ENCODE peak calls at places on chromosomes 6 and 20, in five cellular contexts. One of them, this sample, is unnamed.

GRCh38 chr20:47453167-47453782 is 48.4 kb upstream of the NCOA3 start:
- DNase-seq in IMR-90: peak; percentile 93
- DNase-seq in brain microvascular endothelial cell: peak; percentile 90
- DNase-seq in cardiac fibroblast: peak; percentile 75
- DNase-seq in fibroblast of mammary gland: peak; percentile 96
- DNase-seq in this sample: peak; percentile 27

GRCh38 chr20:18436847-18437246 is 30.0 kb downstream of the DZANK1 start:
- DNase-seq in cardiac fibroblast: no peak
- DNase-seq in IMR-90: peak; percentile 1
- DNase-seq in fibroblast of mammary gland: no peak
- DNase-seq in brain microvascular endothelial cell: no peak
- DNase-seq in this sample: no peak

GRCh38 chr6:30942338-30943060 is 1.7 kb downstream of the MUCL3 start:
- DNase-seq in cardiac fibroblast: peak; percentile 85
- DNase-seq in brain microvascular endothelial cell: peak; percentile 77
- DNase-seq in IMR-90: peak; percentile 76
- DNase-seq in fibroblast of mammary gland: peak; percentile 70
- DNase-seq in this sample: peak; percentile 42

GRCh38 chr20:62765432-62766070 is 30.7 kb upstream of the MRGBP start:
- DNase-seq in fibroblast of mammary gland: no peak
- DNase-seq in cardiac fibroblast: no peak
- DNase-seq in IMR-90: no peak
- DNase-seq in brain microvascular endothelial cell: no peak
- DNase-seq in this sample: no peak

GRCh38 chr6:149060300-149060984 is 257.1 kb upstream of the TAB2 start:
- DNase-seq in brain microvascular endothelial cell: peak; percentile 50
- DNase-seq in IMR-90: peak; percentile 43
- DNase-seq in cardiac fibroblast: no peak
- DNase-seq in fibroblast of mammary gland: no peak
- DNase-seq in this sample: no peak

GRCh38 chr6:165929607-165930006 is 238.0 kb downstream of the TBXT start:
- DNase-seq in IMR-90: no peak
- DNase-seq in cardiac fibroblast: no peak
- DNase-seq in brain microvascular endothelial cell: no peak
- DNase-seq in fibroblast of mammary gland: no peak
- DNase-seq in this sample: no peak

GRCh38 chr6:130843575-130844320 is 16.5 kb downstream of the SMLR1 start:
- DNase-seq in brain microvascular endothelial cell: peak; percentile 42
- DNase-seq in fibroblast of mammary gland: peak; percentile 54
- DNase-seq in IMR-90: peak; percentile 33
- DNase-seq in cardiac fibroblast: peak; percentile 53
- DNase-seq in this sample: peak; percentile 48

GRCh38 chr20:617934-618690 is 8.0 kb upstream of the TCF15 start:
- DNase-seq in IMR-90: no peak
- DNase-seq in cardiac fibroblast: no peak
- DNase-seq in brain microvascular endothelial cell: no peak
- DNase-seq in fibroblast of mammary gland: no peak
- DNase-seq in this sample: no peak

GRCh38 chr20:3400260-3401155 is 7.0 kb downstream of the DNAAF9 start:
- DNase-seq in brain microvascular endothelial cell: no peak
- DNase-seq in IMR-90: no peak
- DNase-seq in cardiac fibroblast: no peak
- DNase-seq in fibroblast of mammary gland: no peak
- DNase-seq in this sample: no peak

GRCh38 chr6:22519237-22519636 is 50.1 kb upstream of the HDGFL1 start:
- DNase-seq in brain microvascular endothelial cell: no peak
- DNase-seq in fibroblast of mammary gland: no peak
- DNase-seq in cardiac fibroblast: no peak
- DNase-seq in IMR-90: no peak
- DNase-seq in this sample: no peak
- TF ChIP-seq CTCF in brain microvascular endothelial cell: no peak
- TF ChIP-seq CTCF in fibroblast of mammary gland: no peak
- TF ChIP-seq CTCF in cardiac fibroblast: no peak
- TF ChIP-seq CTCF in IMR-90: no peak
- TF ChIP-seq CTCF in this sample: no peak

DNA sequence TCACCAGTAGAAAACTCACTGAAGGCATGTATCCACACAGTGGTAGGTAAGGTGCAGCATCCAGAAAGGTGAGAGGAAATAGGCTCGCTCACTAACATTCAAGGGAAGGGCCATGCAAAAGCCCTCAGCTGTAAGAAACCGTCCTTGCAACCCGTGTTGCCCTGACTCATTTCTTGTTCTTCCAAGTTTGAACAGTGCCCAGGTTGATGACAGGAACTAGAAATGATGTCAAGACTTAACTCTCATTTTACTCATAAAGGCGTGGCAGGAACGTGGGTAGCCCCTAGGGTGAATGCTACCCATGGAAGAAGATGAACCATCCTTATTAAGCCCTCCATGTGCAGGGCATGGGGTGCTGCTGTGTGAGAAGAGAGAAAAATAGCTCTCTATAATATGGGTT is 187.6 kb downstream of the CD83 start:
- DNase-seq in IMR-90: no peak
- DNase-seq in cardiac fibroblast: no peak
- DNase-seq in brain microvascular endothelial cell: no peak
- DNase-seq in fibroblast of mammary gland: peak; percentile 43
- DNase-seq in this sample: no peak
- H3K4me3 ChIP-seq in IMR-90: no peak overlapping the region
- H3K4me3 ChIP-seq in cardiac fibroblast: no peak overlapping the region
- H3K4me3 ChIP-seq in brain microvascular endothelial cell: no peak overlapping the region
- H3K4me3 ChIP-seq in fibroblast of mammary gland: no peak overlapping the region
- H3K4me3 ChIP-seq in this sample: no peak overlapping the region

GRCh38 chr6:106117579-106117978 is 31.4 kb downstream of the PRDM1 start:
- DNase-seq in fibroblast of mammary gland: no peak
- DNase-seq in IMR-90: no peak
- DNase-seq in cardiac fibroblast: no peak
- DNase-seq in brain microvascular endothelial cell: no peak
- DNase-seq in this sample: no peak
- TF ChIP-seq CTCF in fibroblast of mammary gland: no peak
- TF ChIP-seq CTCF in IMR-90: no peak
- TF ChIP-seq CTCF in cardiac fibroblast: no peak
- TF ChIP-seq CTCF in brain microvascular endothelial cell: no peak
- TF ChIP-seq CTCF in this sample: no peak

GRCh38 chr6:36133148-36133547 is 2.8 kb downstream of the MAPK13 start:
- DNase-seq in cardiac fibroblast: no peak
- DNase-seq in brain microvascular endothelial cell: no peak
- DNase-seq in fibroblast of mammary gland: no peak
- DNase-seq in IMR-90: no peak
- DNase-seq in this sample: no peak
- H3K4me3 ChIP-seq in cardiac fibroblast: no peak overlapping the region
- H3K4me3 ChIP-seq in brain microvascular endothelial cell: no peak overlapping the region
- H3K4me3 ChIP-seq in fibroblast of mammary gland: no peak overlapping the region
- H3K4me3 ChIP-seq in IMR-90: no peak overlapping the region
- H3K4me3 ChIP-seq in this sample: no peak overlapping the region

DNA sequence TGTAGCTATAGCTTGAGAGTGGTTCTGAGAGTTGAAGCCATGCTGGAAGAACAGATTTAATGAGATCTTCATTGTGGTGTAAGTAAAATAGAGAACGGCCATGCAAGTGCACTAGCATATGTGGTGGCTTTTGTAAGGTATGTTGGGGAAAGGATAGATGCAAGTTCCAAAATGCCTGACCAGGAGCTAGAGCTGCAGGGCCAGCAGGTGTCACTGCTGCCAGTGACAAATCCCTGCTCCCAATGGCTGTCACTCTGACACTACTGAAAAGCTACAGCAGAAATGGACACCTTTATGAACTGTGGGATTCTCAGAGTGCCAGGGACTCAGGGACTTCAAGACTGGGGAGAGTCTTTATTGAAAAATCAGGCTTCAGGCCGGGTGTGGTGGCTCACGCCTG is 23.1 kb upstream of the VIP start:
- DNase-seq in cardiac fibroblast: no peak
- DNase-seq in fibroblast of mammary gland: no peak
- DNase-seq in IMR-90: no peak
- DNase-seq in brain microvascular endothelial cell: no peak
- DNase-seq in this sample: no peak
- TF ChIP-seq CTCF in cardiac fibroblast: no peak
- TF ChIP-seq CTCF in fibroblast of mammary gland: no peak
- TF ChIP-seq CTCF in IMR-90: no peak
- TF ChIP-seq CTCF in brain microvascular endothelial cell: no peak
- TF ChIP-seq CTCF in this sample: no peak

GRCh38 chr6:75796723-75797122 is 47.7 kb downstream of the MYO6 start:
- DNase-seq in IMR-90: no peak
- DNase-seq in brain microvascular endothelial cell: no peak
- DNase-seq in cardiac fibroblast: no peak
- DNase-seq in fibroblast of mammary gland: no peak
- DNase-seq in this sample: no peak

GRCh38 chr6:75794954-75795739 is 46.1 kb downstream of the MYO6 start:
- DNase-seq in fibroblast of mammary gland: peak; percentile 7
- DNase-seq in brain microvascular endothelial cell: no peak
- DNase-seq in cardiac fibroblast: no peak
- DNase-seq in IMR-90: peak; percentile 35
- DNase-seq in this sample: no peak

GRCh38 chr6:75794351-75794846 is 45.4 kb downstream of the MYO6 start:
- DNase-seq in IMR-90: no peak
- DNase-seq in cardiac fibroblast: no peak
- DNase-seq in brain microvascular endothelial cell: no peak
- DNase-seq in fibroblast of mammary gland: no peak
- DNase-seq in this sample: no peak

GRCh38 chr6:75788894-75789293 is 39.9 kb downstream of the MYO6 start:
- DNase-seq in fibroblast of mammary gland: no peak
- DNase-seq in brain microvascular endothelial cell: no peak
- DNase-seq in cardiac fibroblast: no peak
- DNase-seq in IMR-90: no peak
- DNase-seq in this sample: no peak

DNA sequence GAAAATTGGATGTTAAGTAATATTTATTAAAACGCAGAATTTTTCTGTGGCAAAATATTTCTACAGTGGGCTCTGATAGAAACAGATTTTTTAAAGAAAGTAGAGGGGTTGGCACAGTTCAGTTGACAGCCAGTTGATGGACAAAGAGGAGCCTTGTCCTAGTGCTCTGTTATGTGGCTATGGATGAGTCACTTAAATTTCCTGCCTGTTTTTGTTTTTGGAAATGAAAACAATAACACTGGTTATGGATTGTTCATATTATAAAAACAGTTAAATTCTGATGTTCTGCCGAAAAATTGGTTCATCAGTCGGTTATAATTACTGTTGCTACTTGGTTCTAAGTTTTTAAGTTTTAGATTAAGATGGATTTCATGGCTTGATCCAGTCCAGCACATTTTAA is 42.8 kb downstream of the MYO6 start:
- DNase-seq in fibroblast of mammary gland: peak; percentile 16
- DNase-seq in cardiac fibroblast: peak; percentile 5
- DNase-seq in brain microvascular endothelial cell: peak; percentile 8
- DNase-seq in IMR-90: no peak
- DNase-seq in this sample: no peak
- H3K4me3 ChIP-seq in fibroblast of mammary gland: no peak overlapping the region
- H3K4me3 ChIP-seq in cardiac fibroblast: no peak overlapping the region
- H3K4me3 ChIP-seq in brain microvascular endothelial cell: no peak overlapping the region
- H3K4me3 ChIP-seq in IMR-90: no peak overlapping the region
- H3K4me3 ChIP-seq in this sample: no peak overlapping the region

GRCh38 chr6:17001188-17001587 is 100.7 kb upstream of the STMND1 start:
- DNase-seq in IMR-90: peak; percentile 17
- DNase-seq in fibroblast of mammary gland: no peak
- DNase-seq in brain microvascular endothelial cell: no peak
- DNase-seq in cardiac fibroblast: no peak
- DNase-seq in this sample: no peak
- TF ChIP-seq CTCF in IMR-90: peak; percentile 43
- TF ChIP-seq CTCF in fibroblast of mammary gland: peak; percentile 22
- TF ChIP-seq CTCF in brain microvascular endothelial cell: peak; percentile 49
- TF ChIP-seq CTCF in cardiac fibroblast: peak; percentile 3
- TF ChIP-seq CTCF in this sample: peak; percentile 34

DNA sequence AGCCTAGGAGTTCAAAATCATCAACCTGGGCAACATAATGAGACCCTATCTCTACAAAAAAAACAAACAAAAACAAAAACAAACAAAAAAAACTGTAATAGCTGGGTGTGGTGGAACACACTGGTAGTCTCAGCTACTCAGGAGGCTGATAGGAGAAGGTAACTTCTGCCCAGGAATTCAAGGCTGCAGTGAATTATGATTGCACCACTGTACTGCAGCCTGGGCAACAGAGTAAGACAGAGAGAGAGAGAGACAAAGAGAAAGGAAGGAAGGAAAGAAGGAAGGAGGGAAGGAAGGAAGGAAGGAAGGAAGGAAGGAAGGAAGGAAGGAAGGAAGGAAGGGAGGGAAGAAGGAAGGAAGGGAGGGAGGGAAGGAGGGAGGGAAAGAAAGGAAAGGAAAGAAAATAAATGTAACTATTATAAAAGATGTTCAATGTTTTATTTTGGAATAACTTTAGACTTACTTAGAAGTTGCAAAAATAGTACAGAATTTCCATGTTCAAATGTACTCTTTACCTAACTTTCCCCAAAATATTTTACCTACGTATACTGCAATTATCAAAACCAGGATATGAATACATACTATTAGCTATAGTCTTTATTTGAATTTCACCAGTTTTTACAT is 175.2 kb downstream of the KHDC1L start:
- DNase-seq in cardiac fibroblast: no peak
- DNase-seq in brain microvascular endothelial cell: no peak
- DNase-seq in IMR-90: no peak
- DNase-seq in fibroblast of mammary gland: no peak
- DNase-seq in this sample: no peak
- H3K4me3 ChIP-seq in cardiac fibroblast: no peak overlapping the region
- H3K4me3 ChIP-seq in brain microvascular endothelial cell: no peak overlapping the region
- H3K4me3 ChIP-seq in IMR-90: no peak overlapping the region
- H3K4me3 ChIP-seq in fibroblast of mammary gland: no peak overlapping the region
- H3K4me3 ChIP-seq in this sample: no peak overlapping the region

GRCh38 chr6:48449002-48449401 is 338.0 kb upstream of the PTCHD4 start:
- DNase-seq in cardiac fibroblast: peak; percentile 30
- DNase-seq in brain microvascular endothelial cell: no peak
- DNase-seq in IMR-90: peak; percentile 19
- DNase-seq in fibroblast of mammary gland: peak; percentile 33
- DNase-seq in this sample: peak; percentile 12
- TF ChIP-seq CTCF in cardiac fibroblast: peak; percentile 18
- TF ChIP-seq CTCF in brain microvascular endothelial cell: peak; percentile 30
- TF ChIP-seq CTCF in IMR-90: peak; percentile 28
- TF ChIP-seq CTCF in fibroblast of mammary gland: peak; percentile 31
- TF ChIP-seq CTCF in this sample: peak; percentile 26

GRCh38 chr20:56422824-56423189 is 10.7 kb downstream of the CASS4 start:
- DNase-seq in cardiac fibroblast: peak; percentile 51
- DNase-seq in brain microvascular endothelial cell: peak; percentile 27
- DNase-seq in IMR-90: peak; percentile 33
- DNase-seq in fibroblast of mammary gland: no peak
- DNase-seq in this sample: no peak
- H3K4me3 ChIP-seq in cardiac fibroblast: no peak overlapping the region
- H3K4me3 ChIP-seq in brain microvascular endothelial cell: peak overlapping the region; percentile 9
- H3K4me3 ChIP-seq in IMR-90: no peak overlapping the region
- H3K4me3 ChIP-seq in fibroblast of mammary gland: no peak overlapping the region
- H3K4me3 ChIP-seq in this sample: no peak overlapping the region

This sample was measured in astrocyte of the cerebellum.